ENCODE peak calls at places on chromosomes 13 and 19, in five cellular contexts. R, T, K, Q and J are unnamed samples.

GRCh38 chr13:25608181-25608580 is 236.4 kb downstream of the ATP8A2 start:
- DNase-seq in R (no peak), T (no peak), K (no peak), Q (no peak), J (no peak)

GRCh38 chr13:99812611-99813010 is 159.0 kb downstream of the ZIC5 start:
- DNase-seq in R (peak), T (no peak), K (peak), Q (no peak), J (no peak)

GRCh38 chr19:16051254-16052025 is 24.9 kb upstream of the TPM4 start:
- DNase-seq in R (no peak), T (no peak), K (no peak), Q (no peak), J (no peak)

GRCh38 chr13:50745542-50745941 is 98.0 kb downstream of the DLEU7 start:
- DNase-seq in R (no peak), T (no peak), K (no peak), Q (no peak), J (no peak)

GRCh38 chr13:28611654-28612131 is 47.2 kb upstream of the POMP start:
- DNase-seq in R (peak), T (no peak), K (no peak), Q (no peak), J (no peak)

GRCh38 chr19:31991984-31992655 is 353.3 kb upstream of the ZNF507 start:
- DNase-seq in R (no peak), T (no peak), K (no peak), Q (no peak), J (no peak)

GRCh38 chr19:39532233-39533002 is at the start of gene EID2B:
- DNase-seq in R (peak), T (peak), K (peak), Q (peak), J (peak)

GRCh38 chr19:56538761-56539263 is at the start of gene ZFP28:
- DNase-seq in R (no peak), T (no peak), K (no peak), Q (no peak), J (no peak)

GRCh38 chr19:10819124-10820060 is 16.6 kb downstream of the TMED1 start:
- DNase-seq in R (no peak), T (no peak), K (no peak), Q (no peak), J (no peak)

GRCh38 chr19:41696402-41697197 is 8.5 kb upstream of the CEACAM7 start:
- DNase-seq in R (peak), T (no peak), K (no peak), Q (no peak), J (no peak)

GRCh38 chr19:41707871-41708371 is 505 bp upstream of the CEACAM5 start:
- DNase-seq in R (no peak), T (no peak), K (no peak), Q (no peak), J (no peak)